ENCODE peak calls at places on chromosomes 11 and 22, in five cellular contexts. W is right atrium auricular region; G is transverse colon; F is endothelial cell of umbilical vein; T is CD8-positive, alpha-beta T cell. O is an unnamed sample. For H3K9me3, the result is how much of the 10 kb centered on the place peaks cover.

GRCh38 chr11:63599211-63600122 is 14.8 kb downstream of the PLAAT3 start:
- DNase-seq in W (no peak), T (no peak), G (no peak), F (no peak), O (no peak)

GRCh38 chr22:39947488-39948216 is 12.5 kb upstream of the TMA7B start:
- DNase-seq in F (no peak), T (no peak), W (no peak), G (no peak), O (peak)

GRCh38 chr11:504053-504993 is 2.7 kb downstream of the RNH1 start:
- DNase-seq in T (no peak), G (peak), F (peak), W (peak), O (peak)

GRCh38 chr22:36467042-36467810 is 14.2 kb downstream of the TXN2 start:
- DNase-seq in F (no peak), W (no peak), G (no peak), T (no peak), O (no peak)

GRCh38 chr11:76793391-76793811 is 10.2 kb downstream of the TSKU start:
- DNase-seq in G (no peak), T (no peak), F (no peak), W (peak), O (no peak)

GRCh38 chr11:63840356-63841060 is 1.6 kb downstream of the MARK2 start:
- DNase-seq in T (no peak), F (peak), W (no peak), G (no peak), O (no peak)

GRCh38 chr11:73656985-73657384 is 10.6 kb downstream of the PLEKHB1 start:
- DNase-seq in G (no peak), F (no peak), T (no peak), W (no peak), O (no peak)

GRCh38 chr22:25896592-25896991 is 154.6 kb downstream of the MYO18B start:
- DNase-seq in F (no peak), G (no peak), W (no peak), T (no peak), O (no peak)

GRCh38 chr11:68564261-68564660 is 103.7 kb downstream of the PPP6R3 start:
- DNase-seq in F (no peak), W (no peak), T (no peak), G (no peak), O (no peak)
- H3K4me3 ChIP-seq in F (no peak), W (no peak), T (no peak), G (no peak), O (no peak)

DNA sequence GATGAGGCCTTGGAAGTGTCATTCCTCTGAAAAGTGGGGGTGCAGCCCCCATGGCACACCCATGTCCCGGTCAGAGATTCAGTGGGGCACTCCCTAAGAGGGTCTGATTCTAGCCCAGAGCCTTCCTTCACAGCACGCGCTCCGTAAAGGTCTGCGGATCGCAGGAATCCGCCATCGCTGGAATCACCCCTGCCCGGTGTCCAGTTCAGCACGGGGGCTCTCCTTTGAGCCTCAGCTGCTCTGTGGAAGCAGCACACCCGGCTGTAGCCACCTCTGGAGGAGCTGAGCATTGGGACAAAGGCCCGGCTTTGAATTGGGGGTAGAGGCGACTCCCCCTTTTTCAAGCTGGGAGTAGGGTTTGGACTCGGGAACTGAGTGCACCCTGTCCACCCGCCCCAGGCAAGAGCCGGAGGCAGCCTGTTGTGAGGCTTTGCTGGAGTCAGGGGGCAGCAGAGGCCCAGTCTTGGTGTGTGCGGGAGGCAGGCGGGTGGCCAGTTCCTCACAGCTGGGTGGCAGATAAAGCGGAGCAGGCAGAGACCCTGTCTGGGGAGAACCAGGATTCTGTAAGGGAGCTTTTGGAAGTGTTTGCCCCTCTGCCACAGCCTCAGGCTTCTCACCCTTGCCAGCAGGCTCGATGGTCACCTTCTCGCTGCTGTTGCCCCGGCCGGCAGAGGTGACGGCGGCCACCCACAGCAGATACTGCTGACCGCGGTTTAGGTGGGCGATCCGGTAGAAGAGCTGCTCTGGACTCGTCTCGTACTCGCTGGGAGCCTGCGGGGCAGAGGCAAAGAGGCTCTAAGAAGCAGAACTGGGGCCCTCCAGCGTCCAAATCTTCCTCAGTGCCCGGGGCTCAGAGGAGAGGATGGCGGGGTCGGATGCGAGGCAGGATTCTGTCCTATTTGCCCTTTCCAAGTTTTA is 115.9 kb downstream of the CEP164 start:
- DNase-seq in G (peak), T (no peak), F (no peak), W (peak), O (peak)
- TF ChIP-seq CTCF in G (peak), T (no peak), F (peak), W (peak), O (peak)

GRCh38 chr22:48357196-48357595 is 1470.5 kb downstream of the BRD1 start:
- DNase-seq in F (no peak), T (no peak), W (no peak), G (no peak), O (no peak)
- H3K9me3 ChIP-seq in F (under half), T (under half), W (under half), G (under half), O (under half)

GRCh38 chr11:48019230-48019584 is 38.8 kb downstream of the PTPRJ start:
- DNase-seq in T (no peak), W (no peak), G (no peak), F (peak), O (no peak)

GRCh38 chr11:48017105-48017874 is 36.9 kb downstream of the PTPRJ start:
- DNase-seq in W (no peak), G (no peak), F (no peak), T (peak), O (no peak)

GRCh38 chr11:48019597-48019996 is 39.2 kb downstream of the PTPRJ start:
- DNase-seq in G (no peak), F (no peak), T (no peak), W (no peak), O (no peak)

GRCh38 chr11:48020092-48020755 is 39.9 kb downstream of the PTPRJ start:
- DNase-seq in G (peak), T (no peak), W (no peak), F (peak), O (peak)

DNA sequence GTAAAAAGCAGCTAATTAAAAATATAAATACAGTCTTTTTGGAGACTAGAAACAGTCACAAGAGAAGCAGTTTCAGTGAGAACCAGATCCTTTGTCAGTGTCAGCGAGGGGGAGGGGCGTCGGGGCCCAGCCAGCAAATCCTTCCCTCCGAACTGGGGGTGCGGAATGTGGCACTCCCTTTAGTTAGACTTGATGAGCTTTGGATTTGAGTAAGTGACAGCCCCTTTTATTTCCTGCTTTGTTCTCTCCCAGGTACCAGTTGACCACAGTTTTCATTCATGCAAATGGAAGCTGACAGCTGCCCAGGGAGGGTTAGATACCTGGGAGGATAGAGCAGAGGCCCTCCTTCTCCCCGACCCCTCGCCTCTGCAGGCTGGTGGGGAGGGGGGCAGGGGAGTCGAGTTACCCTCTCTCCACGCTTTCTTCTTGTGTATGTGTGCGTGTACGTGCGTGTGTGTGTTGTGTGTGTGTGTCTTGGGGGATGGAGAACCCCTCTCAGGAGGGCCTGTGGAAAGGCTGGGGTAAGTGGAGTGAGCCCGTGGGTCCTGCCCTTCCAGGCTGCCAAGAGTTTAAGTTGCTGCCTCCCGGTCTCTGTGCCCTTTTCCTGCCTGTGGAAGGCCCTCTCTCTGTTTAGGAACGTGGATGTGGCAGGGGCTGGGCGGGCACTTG is 38.3 kb downstream of the PTPRJ start:
- DNase-seq in W (no peak), F (peak), T (no peak), G (no peak), O (no peak)
- H3K4me3 ChIP-seq in W (no peak), F (no peak), T (no peak), G (no peak), O (no peak)

DNA sequence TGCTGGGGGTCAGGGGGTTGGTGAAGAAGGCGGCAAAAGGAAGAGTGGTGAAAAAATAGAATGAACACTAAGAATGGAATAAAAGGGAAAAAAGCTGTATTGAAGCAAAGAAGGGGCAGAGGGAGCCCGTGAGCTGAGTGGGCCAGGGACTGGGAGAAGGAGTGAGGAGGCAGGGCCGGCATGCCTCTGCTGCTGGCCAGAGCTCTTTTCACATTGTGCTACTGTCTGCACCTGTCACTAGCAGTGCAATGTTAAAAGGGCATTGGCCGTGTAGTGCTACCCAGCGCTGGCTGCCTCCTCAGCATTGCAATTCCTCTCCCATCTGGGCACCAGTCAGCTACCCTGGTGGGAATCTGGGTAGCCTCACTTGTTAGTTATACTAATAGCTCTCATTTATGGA is 8.7 kb downstream of the YPEL4 start:
- DNase-seq in W (no peak), F (no peak), G (no peak), T (no peak), O (no peak)
- TF ChIP-seq CTCF in W (no peak), F (peak), G (no peak), T (no peak), O (no peak)

DNA sequence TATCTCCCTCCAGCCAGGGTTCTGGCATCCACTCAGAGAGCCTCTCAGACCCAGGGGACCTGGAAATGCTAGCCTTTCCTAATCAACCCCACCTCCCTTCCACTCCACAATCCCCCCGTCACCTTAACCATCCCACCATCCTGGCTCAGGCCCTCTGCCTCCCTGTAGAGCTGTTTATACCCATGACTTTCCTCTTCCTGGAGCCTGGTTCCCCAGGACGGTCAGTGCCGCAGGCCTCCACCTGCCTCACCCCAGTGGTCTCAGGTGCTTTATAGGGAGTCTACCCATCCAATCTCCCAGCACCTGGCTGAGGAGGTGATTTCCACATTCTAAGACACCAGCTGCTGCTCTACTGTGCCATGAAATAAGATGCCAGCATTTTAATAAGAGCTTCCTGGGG is 1159.5 kb downstream of the TBC1D22A start:
- DNase-seq in T (no peak), F (no peak), G (no peak), W (no peak), O (no peak)
- H3K9me3 ChIP-seq in T (under half), F (under half), G (under half), W (under half), O (under half)

DNA sequence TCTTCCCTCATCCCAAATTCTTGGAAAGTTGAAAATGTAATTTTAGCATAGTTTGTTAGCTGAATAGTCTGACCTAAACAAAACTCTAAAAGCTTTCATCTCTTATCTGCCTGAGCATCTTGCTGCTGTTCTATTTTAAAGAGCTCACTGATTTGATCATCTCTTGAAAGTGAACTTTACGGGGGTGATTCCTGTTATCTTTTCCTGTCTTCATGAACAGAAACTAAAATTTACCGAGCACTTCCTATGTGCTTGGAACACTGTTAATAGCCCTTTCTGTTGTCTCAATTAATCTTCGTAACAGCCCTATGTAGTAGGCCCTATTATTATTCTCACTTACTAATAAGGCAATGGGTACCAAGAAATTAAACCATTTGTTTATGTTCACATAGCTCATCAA is 12.3 kb downstream of the AMOTL1 start:
- DNase-seq in W (no peak), G (no peak), T (no peak), F (peak), O (no peak)
- H3K4me3 ChIP-seq in W (peak), G (no peak), T (no peak), F (no peak), O (no peak)

GRCh38 chr11:13207270-13207664 is 70.3 kb upstream of the BMAL1 start:
- DNase-seq in G (no peak), F (peak), W (no peak), T (no peak), O (no peak)
- TF ChIP-seq CTCF in G (peak), F (no peak), W (no peak), T (no peak), O (no peak)

O was measured in lung.